ENCODE peak calls at places on chromosomes 6 and 20, in six cellular contexts. One of them, this sample, is unnamed.

GRCh38 chr6:31715022-31715683 is at the start of gene LY6G6D:
- DNase-seq in GM23338: peak
- DNase-seq in CD8-positive, alpha-beta T cell: no peak
- DNase-seq in astrocyte of the spinal cord: no peak
- DNase-seq in IMR-90: no peak
- DNase-seq in stomach: no peak
- DNase-seq in this sample: no peak

GRCh38 chr20:39885975-39886649 is 802.9 kb downstream of the MAFB start:
- DNase-seq in GM23338: peak
- DNase-seq in CD8-positive, alpha-beta T cell: no peak
- DNase-seq in astrocyte of the spinal cord: peak
- DNase-seq in IMR-90: peak
- DNase-seq in stomach: peak
- DNase-seq in this sample: no peak

GRCh38 chr6:163572612-163573011 is 158.1 kb downstream of the QKI start:
- DNase-seq in GM23338: peak
- DNase-seq in CD8-positive, alpha-beta T cell: no peak
- DNase-seq in astrocyte of the spinal cord: no peak
- DNase-seq in IMR-90: peak
- DNase-seq in stomach: no peak
- DNase-seq in this sample: no peak

GRCh38 chr20:38243617-38244016 is 16.9 kb downstream of the KIAA1755 start:
- DNase-seq in GM23338: no peak
- DNase-seq in CD8-positive, alpha-beta T cell: no peak
- DNase-seq in astrocyte of the spinal cord: no peak
- DNase-seq in IMR-90: no peak
- DNase-seq in stomach: no peak
- DNase-seq in this sample: no peak

GRCh38 chr20:57941572-57942381 is 232.0 kb upstream of the PMEPA1 start:
- DNase-seq in GM23338: no peak
- DNase-seq in CD8-positive, alpha-beta T cell: no peak
- DNase-seq in astrocyte of the spinal cord: no peak
- DNase-seq in IMR-90: no peak
- DNase-seq in stomach: no peak
- DNase-seq in this sample: no peak

GRCh38 chr20:13396036-13396435 is 175.0 kb downstream of the ISM1 start:
- DNase-seq in GM23338: no peak
- DNase-seq in CD8-positive, alpha-beta T cell: no peak
- DNase-seq in astrocyte of the spinal cord: peak
- DNase-seq in IMR-90: peak
- DNase-seq in stomach: no peak
- DNase-seq in this sample: no peak

GRCh38 chr6:17280552-17281090 is 540 bp upstream of the RBM24 start:
- DNase-seq in GM23338: peak
- DNase-seq in CD8-positive, alpha-beta T cell: no peak
- DNase-seq in astrocyte of the spinal cord: peak
- DNase-seq in IMR-90: no peak
- DNase-seq in stomach: peak
- DNase-seq in this sample: no peak

GRCh38 chr6:96795481-96795880 is 41.8 kb downstream of the GPR63 start:
- DNase-seq in GM23338: no peak
- DNase-seq in CD8-positive, alpha-beta T cell: no peak
- DNase-seq in astrocyte of the spinal cord: no peak
- DNase-seq in IMR-90: no peak
- DNase-seq in stomach: no peak
- DNase-seq in this sample: no peak

GRCh38 chr6:13488015-13488895 is 855 bp upstream of the GFOD1 start:
- DNase-seq in GM23338: peak
- DNase-seq in CD8-positive, alpha-beta T cell: peak
- DNase-seq in astrocyte of the spinal cord: no peak
- DNase-seq in IMR-90: peak
- DNase-seq in stomach: peak
- DNase-seq in this sample: peak

GRCh38 chr6:103335412-103335811 is 1524.3 kb downstream of the HACE1 start:
- DNase-seq in GM23338: peak
- DNase-seq in CD8-positive, alpha-beta T cell: no peak
- DNase-seq in astrocyte of the spinal cord: no peak
- DNase-seq in IMR-90: no peak
- DNase-seq in stomach: no peak
- DNase-seq in this sample: no peak

GRCh38 chr20:33465536-33466302 is 22.2 kb upstream of the SNTA1 start:
- DNase-seq in GM23338: no peak
- DNase-seq in CD8-positive, alpha-beta T cell: no peak
- DNase-seq in astrocyte of the spinal cord: no peak
- DNase-seq in IMR-90: no peak
- DNase-seq in stomach: no peak
- DNase-seq in this sample: no peak

GRCh38 chr6:81739230-81740195 is 13.0 kb downstream of the TENT5A start:
- DNase-seq in GM23338: no peak
- DNase-seq in CD8-positive, alpha-beta T cell: no peak
- DNase-seq in astrocyte of the spinal cord: no peak
- DNase-seq in IMR-90: no peak
- DNase-seq in stomach: no peak
- DNase-seq in this sample: no peak

GRCh38 chr6:110613356-110613755 is 136.9 kb upstream of the SLC22A16 start:
- DNase-seq in GM23338: no peak
- DNase-seq in CD8-positive, alpha-beta T cell: no peak
- DNase-seq in astrocyte of the spinal cord: no peak
- DNase-seq in IMR-90: no peak
- DNase-seq in stomach: no peak
- DNase-seq in this sample: no peak

GRCh38 chr20:14012671-14013070 is 17.4 kb downstream of the MACROD2 start:
- DNase-seq in GM23338: no peak
- DNase-seq in CD8-positive, alpha-beta T cell: no peak
- DNase-seq in astrocyte of the spinal cord: no peak
- DNase-seq in IMR-90: no peak
- DNase-seq in stomach: no peak
- DNase-seq in this sample: no peak

GRCh38 chr6:106360410-106360988 is at the start of gene CRYBG1:
- DNase-seq in GM23338: peak
- DNase-seq in CD8-positive, alpha-beta T cell: peak
- DNase-seq in astrocyte of the spinal cord: no peak
- DNase-seq in IMR-90: no peak
- DNase-seq in stomach: peak
- DNase-seq in this sample: peak

GRCh38 chr20:13458860-13459451 is 179.8 kb downstream of the TASP1 start:
- DNase-seq in GM23338: peak
- DNase-seq in CD8-positive, alpha-beta T cell: no peak
- DNase-seq in astrocyte of the spinal cord: peak
- DNase-seq in IMR-90: peak
- DNase-seq in stomach: no peak
- DNase-seq in this sample: no peak

GRCh38 chr20:56442381-56443365 is 25.8 kb upstream of the RTF2 start:
- DNase-seq in GM23338: no peak
- DNase-seq in CD8-positive, alpha-beta T cell: no peak
- DNase-seq in astrocyte of the spinal cord: no peak
- DNase-seq in IMR-90: peak
- DNase-seq in stomach: no peak
- DNase-seq in this sample: peak

GRCh38 chr6:36505744-36506534 is 41.3 kb downstream of the STK38 start:
- DNase-seq in GM23338: no peak
- DNase-seq in CD8-positive, alpha-beta T cell: no peak
- DNase-seq in astrocyte of the spinal cord: no peak
- DNase-seq in IMR-90: no peak
- DNase-seq in stomach: no peak
- DNase-seq in this sample: peak

GRCh38 chr6:157287247-157287850 is 36.0 kb downstream of the TMEM242 start:
- DNase-seq in GM23338: no peak
- DNase-seq in CD8-positive, alpha-beta T cell: no peak
- DNase-seq in astrocyte of the spinal cord: no peak
- DNase-seq in IMR-90: no peak
- DNase-seq in stomach: no peak
- DNase-seq in this sample: no peak

GRCh38 chr20:44584103-44584690 is 1.8 kb downstream of the PKIG start:
- DNase-seq in GM23338: no peak
- DNase-seq in CD8-positive, alpha-beta T cell: no peak
- DNase-seq in astrocyte of the spinal cord: no peak
- DNase-seq in IMR-90: no peak
- DNase-seq in stomach: no peak
- DNase-seq in this sample: no peak

GRCh38 chr6:1325471-1326309 is 13.8 kb downstream of the FOXQ1 start:
- DNase-seq in GM23338: no peak
- DNase-seq in CD8-positive, alpha-beta T cell: no peak
- DNase-seq in astrocyte of the spinal cord: peak
- DNase-seq in IMR-90: peak
- DNase-seq in stomach: peak
- DNase-seq in this sample: no peak

GRCh38 chr6:139198529-139199303 is 63.8 kb downstream of the HECA start:
- DNase-seq in GM23338: no peak
- DNase-seq in CD8-positive, alpha-beta T cell: no peak
- DNase-seq in astrocyte of the spinal cord: no peak
- DNase-seq in IMR-90: no peak
- DNase-seq in stomach: no peak
- DNase-seq in this sample: no peak

GRCh38 chr20:45337367-45338120 is 10.7 kb downstream of the SDC4 start:
- DNase-seq in GM23338: no peak
- DNase-seq in CD8-positive, alpha-beta T cell: no peak
- DNase-seq in astrocyte of the spinal cord: peak
- DNase-seq in IMR-90: peak
- DNase-seq in stomach: peak
- DNase-seq in this sample: no peak

GRCh38 chr20:48818481-48818987 is 9.3 kb downstream of the PREX1 start:
- DNase-seq in GM23338: peak
- DNase-seq in CD8-positive, alpha-beta T cell: peak
- DNase-seq in astrocyte of the spinal cord: no peak
- DNase-seq in IMR-90: no peak
- DNase-seq in stomach: no peak
- DNase-seq in this sample: peak

DNA sequence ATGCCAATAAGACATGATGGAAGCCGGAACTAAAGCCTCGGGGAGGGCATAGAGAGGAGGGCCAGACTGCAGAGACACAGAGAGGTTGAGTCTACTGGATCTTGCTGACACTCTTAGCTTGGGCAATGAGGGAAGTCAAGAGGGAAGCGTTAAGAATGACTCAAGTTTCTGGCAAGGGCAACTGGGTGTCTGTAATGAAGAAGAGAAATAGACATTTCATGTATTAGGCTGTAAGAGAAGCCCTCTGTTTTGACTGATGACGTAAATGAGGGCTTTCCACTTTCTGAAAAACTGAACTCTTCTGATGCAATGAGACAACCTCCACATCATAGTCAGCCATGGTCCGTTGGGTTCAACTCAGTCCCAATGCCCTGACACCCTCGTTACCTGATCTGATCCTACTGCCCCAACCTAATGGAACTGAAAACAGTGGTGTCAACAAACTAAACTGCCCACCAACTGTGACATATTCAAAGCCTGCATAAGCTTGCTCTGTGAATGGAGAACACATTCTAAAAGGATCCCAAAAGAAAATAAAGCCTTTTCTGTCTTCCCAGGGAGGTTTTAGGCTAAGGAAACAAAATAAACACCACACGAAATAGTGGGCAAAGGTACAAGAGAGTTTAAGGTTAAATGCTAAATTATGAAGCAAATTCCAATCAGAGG is 45.8 kb upstream of the PNRC1 start:
- DNase-seq in GM23338: no peak
- DNase-seq in CD8-positive, alpha-beta T cell: no peak
- DNase-seq in astrocyte of the spinal cord: peak
- DNase-seq in IMR-90: peak
- DNase-seq in stomach: no peak
- DNase-seq in this sample: no peak
- H3K4me3 ChIP-seq in GM23338: no peak
- H3K4me3 ChIP-seq in CD8-positive, alpha-beta T cell: no peak
- H3K4me3 ChIP-seq in astrocyte of the spinal cord: no peak
- H3K4me3 ChIP-seq in IMR-90: no peak
- H3K4me3 ChIP-seq in stomach: no peak
- H3K4me3 ChIP-seq in this sample: no peak

DNA sequence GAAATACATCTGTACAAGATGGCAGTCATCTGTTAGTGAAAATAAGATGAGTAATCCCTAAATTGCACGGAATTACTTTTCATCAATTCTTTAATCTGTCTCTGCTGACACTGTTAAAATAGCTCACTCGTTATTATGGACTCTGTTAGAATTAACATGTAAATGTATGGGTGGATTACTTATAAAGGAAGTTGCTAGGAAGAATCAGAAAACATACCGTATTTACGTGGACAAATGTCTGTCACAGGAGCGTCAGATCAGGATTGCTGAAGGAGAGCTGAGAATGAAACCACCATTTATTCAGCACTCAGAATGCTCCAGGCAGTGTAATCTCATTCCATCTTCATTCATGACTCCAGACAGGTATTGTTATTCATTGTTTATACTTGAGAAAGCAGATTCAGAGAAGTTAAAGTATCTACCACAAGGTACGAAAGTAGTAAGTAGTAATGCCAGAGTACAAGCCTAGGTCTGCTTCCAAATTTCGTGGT is 1.3 kb upstream of the LCA5 start:
- DNase-seq in GM23338: peak
- DNase-seq in CD8-positive, alpha-beta T cell: no peak
- DNase-seq in astrocyte of the spinal cord: peak
- DNase-seq in IMR-90: no peak
- DNase-seq in stomach: no peak
- DNase-seq in this sample: no peak
- H3K4me3 ChIP-seq in GM23338: peak
- H3K4me3 ChIP-seq in CD8-positive, alpha-beta T cell: no peak
- H3K4me3 ChIP-seq in astrocyte of the spinal cord: peak
- H3K4me3 ChIP-seq in IMR-90: peak
- H3K4me3 ChIP-seq in stomach: peak
- H3K4me3 ChIP-seq in this sample: no peak

GRCh38 chr6:151869345-151869744 is 61.9 kb downstream of the ESR1 start:
- DNase-seq in GM23338: no peak
- DNase-seq in CD8-positive, alpha-beta T cell: no peak
- DNase-seq in astrocyte of the spinal cord: no peak
- DNase-seq in IMR-90: no peak
- DNase-seq in stomach: no peak
- DNase-seq in this sample: no peak
- H3K4me3 ChIP-seq in GM23338: no peak
- H3K4me3 ChIP-seq in CD8-positive, alpha-beta T cell: no peak
- H3K4me3 ChIP-seq in astrocyte of the spinal cord: no peak
- H3K4me3 ChIP-seq in IMR-90: no peak
- H3K4me3 ChIP-seq in stomach: no peak
- H3K4me3 ChIP-seq in this sample: no peak

DNA sequence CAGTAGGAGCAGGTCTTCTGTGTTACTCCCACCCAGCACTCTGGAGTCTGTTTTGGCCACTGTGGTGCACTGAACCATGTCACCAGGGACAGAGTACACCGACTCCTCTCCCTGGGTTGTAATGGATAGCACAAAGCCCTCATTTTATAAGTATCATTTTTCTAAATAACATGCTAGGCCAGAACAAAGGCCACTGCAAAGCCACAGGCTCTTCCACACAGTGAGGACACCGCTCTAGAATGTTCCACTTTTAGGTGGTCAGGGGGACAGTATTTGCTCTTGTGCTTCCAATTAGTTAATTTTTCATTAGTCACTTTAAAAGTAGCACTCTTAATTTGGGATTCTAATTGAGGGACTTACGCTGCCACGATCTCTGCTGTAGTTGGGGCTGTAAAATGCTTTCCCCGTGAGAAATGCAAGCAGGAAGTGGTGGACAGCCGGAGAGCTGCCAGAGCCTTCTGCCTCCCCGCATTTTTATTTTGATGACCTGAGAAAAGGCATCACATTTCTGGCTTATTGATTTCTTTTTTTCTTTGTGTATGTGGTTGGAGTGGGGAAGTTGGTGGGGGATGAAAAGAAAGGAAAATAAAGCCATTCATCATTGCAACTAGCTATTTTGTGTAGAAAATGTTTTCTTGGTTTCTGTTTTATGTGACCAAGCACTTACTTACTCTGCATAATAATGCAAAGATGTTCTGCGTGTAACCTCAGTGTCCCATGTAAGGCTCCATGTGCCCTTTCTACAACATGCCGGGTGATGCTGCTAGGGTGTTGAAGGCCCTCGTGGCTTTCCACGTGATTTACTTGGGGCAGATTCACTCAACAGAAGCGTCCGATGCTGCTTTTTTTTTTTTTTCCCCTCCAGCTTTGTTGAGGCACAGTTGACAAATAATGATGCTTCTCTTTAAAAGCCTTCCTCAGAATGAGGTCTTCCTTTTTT is 195.9 kb downstream of the SASH1 start:
- DNase-seq in GM23338: no peak
- DNase-seq in CD8-positive, alpha-beta T cell: no peak
- DNase-seq in astrocyte of the spinal cord: peak
- DNase-seq in IMR-90: peak
- DNase-seq in stomach: no peak
- DNase-seq in this sample: no peak
- H3K4me3 ChIP-seq in GM23338: no peak
- H3K4me3 ChIP-seq in CD8-positive, alpha-beta T cell: no peak
- H3K4me3 ChIP-seq in astrocyte of the spinal cord: no peak
- H3K4me3 ChIP-seq in IMR-90: no peak
- H3K4me3 ChIP-seq in stomach: no peak
- H3K4me3 ChIP-seq in this sample: no peak